ENCODE peak calls at places on chromosomes 11 and 22, in six cellular contexts. O is GM06990, D is OCI-LY7, J is mucosa of descending colon, P is upper lobe of left lung, V is progenitor cell of endocrine pancreas. I is an unnamed sample.

GRCh38 chr11:74929431-74930363 is 19.2 kb downstream of the XRRA1 start:
- DNase-seq in D (peak), J (no peak), O (no peak), P (peak), V (peak), I (no peak)

GRCh38 chr11:75066061-75066460 is 30.6 kb downstream of the OR2AT4 start:
- DNase-seq in D (no peak), O (no peak), P (no peak), V (no peak), J (no peak), I (no peak)

GRCh38 chr11:2207773-2208621 is 36.4 kb upstream of the TH start:
- DNase-seq in V (peak), D (no peak), P (peak), O (no peak), J (no peak), I (peak)

GRCh38 chr11:116515666-116516184 is 257.1 kb downstream of the BUD13 start:
- DNase-seq in O (no peak), J (no peak), P (no peak), V (no peak), D (no peak), I (peak)

GRCh38 chr11:110086892-110087309 is 6.3 kb upstream of the ZC3H12C start:
- DNase-seq in V (no peak), J (no peak), P (peak), O (no peak), D (no peak), I (no peak)

GRCh38 chr11:36033082-36033751 is 89.4 kb downstream of the LDLRAD3 start:
- DNase-seq in V (no peak), J (no peak), O (no peak), P (no peak), D (no peak), I (no peak)

GRCh38 chr11:123316003-123316402 is 114.1 kb upstream of the GRAMD1B start:
- DNase-seq in O (no peak), D (no peak), J (no peak), P (no peak), V (no peak), I (no peak)

GRCh38 chr11:95545116-95545875 is 244.3 kb downstream of the FAM76B start:
- DNase-seq in V (no peak), O (no peak), D (peak), P (no peak), J (no peak), I (no peak)

GRCh38 chr11:117064275-117064674 is 34.0 kb downstream of the SIK3 start:
- DNase-seq in J (no peak), V (no peak), O (no peak), P (no peak), D (no peak), I (no peak)

GRCh38 chr11:67286621-67287333 is 2.3 kb upstream of the ANKRD13D start:
- DNase-seq in J (peak), O (no peak), P (peak), D (peak), V (no peak), I (no peak)

GRCh38 chr22:48663297-48663696 is 1164.4 kb downstream of the BRD1 start:
- DNase-seq in D (peak), V (no peak), P (no peak), O (no peak), J (no peak), I (no peak)
- TF ChIP-seq CTCF in D (peak), V (peak), P (no peak), O (peak), J (no peak), I (peak)

GRCh38 chr11:17351171-17351509 is 460 bp upstream of the NCR3LG1 start:
- DNase-seq in J (no peak), O (no peak), P (no peak), D (no peak), V (no peak), I (no peak)
- TF ChIP-seq CTCF in J (no peak), O (no peak), P (no peak), D (peak), V (peak), I (peak)

DNA sequence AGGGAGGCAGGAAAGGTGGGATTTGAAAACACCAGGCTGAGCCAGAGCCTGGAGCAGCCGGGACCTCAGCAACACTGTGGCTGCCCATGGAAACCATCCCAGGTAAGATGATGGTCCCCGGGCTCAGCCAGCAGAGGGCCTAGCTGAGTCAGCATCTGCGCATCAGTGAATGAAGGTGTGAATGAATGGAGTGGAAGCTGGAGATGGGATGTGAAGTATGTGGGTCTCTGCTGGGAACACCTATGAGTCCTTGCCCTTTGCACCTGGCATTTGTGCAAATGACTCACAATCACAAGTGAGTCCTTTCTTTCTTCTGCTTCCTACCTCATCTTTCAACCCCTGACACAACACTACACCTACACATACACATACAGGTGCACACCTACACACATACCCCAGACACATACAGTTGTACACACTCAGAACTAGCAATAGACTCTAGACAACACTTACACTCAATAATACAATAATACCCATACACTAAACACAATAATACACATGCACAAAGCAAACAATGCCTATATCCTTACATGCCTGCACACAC is 62.8 kb upstream of the PRDM11 start:
- DNase-seq in O (no peak), D (peak), P (no peak), V (no peak), J (no peak), I (no peak)
- TF ChIP-seq CTCF in O (peak), D (peak), P (peak), V (peak), J (no peak), I (peak)

DNA sequence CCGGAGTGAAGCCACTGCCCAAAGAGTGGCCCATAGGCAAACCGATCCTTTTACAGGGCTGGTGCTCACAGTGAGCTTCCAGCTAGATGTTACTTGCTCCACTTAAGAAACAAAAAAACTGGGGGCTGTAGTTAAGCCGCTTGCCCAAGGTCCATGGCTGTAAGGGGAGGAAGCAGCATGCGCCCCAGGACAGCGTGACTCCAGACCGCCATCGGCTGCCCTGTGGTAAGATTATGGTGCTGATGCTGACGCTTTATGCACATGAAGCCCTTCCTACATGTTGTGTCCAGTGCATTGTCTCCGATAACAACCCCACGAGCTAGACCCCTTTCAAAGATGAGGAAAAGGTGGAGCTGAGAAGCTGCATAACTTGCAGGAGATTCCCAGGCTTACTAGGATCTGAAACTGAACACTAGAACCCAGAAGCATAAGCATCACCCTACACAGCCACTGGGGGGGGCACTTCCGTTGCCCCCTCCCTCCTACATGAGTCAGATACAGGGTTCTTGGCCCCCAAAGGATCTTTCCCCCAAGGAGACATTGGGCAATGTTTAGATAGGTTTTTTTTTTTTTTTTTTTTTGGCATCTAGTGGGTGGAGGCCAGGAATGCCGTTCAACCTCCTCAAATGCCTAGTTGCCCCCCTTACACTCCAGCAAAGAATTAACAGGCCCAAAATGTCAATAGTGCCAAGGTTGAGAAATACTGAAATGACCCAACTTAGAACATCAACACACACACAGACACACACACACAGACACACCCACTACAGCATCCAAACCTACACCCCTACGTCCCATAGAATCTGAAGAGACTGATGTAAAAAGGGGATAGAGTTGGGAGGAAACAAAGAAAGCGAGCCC is 53.9 kb downstream of the MN1 start:
- DNase-seq in V (no peak), O (no peak), P (no peak), D (no peak), J (no peak), I (no peak)
- TF ChIP-seq CTCF in V (peak), O (peak), P (no peak), D (peak), J (no peak), I (peak)

GRCh38 chr11:86456075-86456939 is 81.6 kb downstream of the CCDC81 start:
- DNase-seq in D (peak), P (peak), O (no peak), V (peak), J (peak), I (peak)

GRCh38 chr11:86449993-86450629 is 75.4 kb downstream of the CCDC81 start:
- DNase-seq in P (no peak), D (no peak), O (no peak), J (no peak), V (no peak), I (no peak)

GRCh38 chr11:86458294-86459001 is 83.8 kb downstream of the CCDC81 start:
- DNase-seq in P (no peak), V (no peak), J (no peak), O (no peak), D (no peak), I (no peak)

GRCh38 chr11:86459002-86459385 is 84.3 kb downstream of the CCDC81 start:
- DNase-seq in V (no peak), D (no peak), P (no peak), J (no peak), O (no peak), I (no peak)

GRCh38 chr11:86453290-86454030 is 78.8 kb downstream of the CCDC81 start:
- DNase-seq in J (no peak), P (no peak), V (no peak), D (no peak), O (no peak), I (no peak)
- TF ChIP-seq CTCF in J (no peak), P (no peak), V (no peak), D (peak), O (peak), I (no peak)

DNA sequence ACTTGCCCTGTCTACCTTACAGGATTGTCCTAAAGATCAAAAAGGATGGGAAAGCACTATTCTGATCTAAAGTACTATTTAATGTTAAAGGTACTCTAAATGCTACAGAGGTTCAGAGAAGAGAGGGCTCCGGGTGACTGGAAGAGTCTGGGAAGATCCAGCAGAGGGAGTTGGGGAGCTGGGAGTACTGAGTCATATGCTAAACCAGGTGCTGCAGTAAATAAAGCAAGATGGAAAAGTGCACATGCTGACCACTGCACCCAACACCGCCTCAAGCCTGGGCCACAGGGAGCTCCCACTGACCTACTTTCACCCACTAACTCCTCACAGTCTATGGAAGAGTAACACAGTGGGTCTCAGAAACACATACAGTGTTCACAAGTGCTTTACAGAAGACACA is 49.3 kb downstream of the WT1 start:
- DNase-seq in O (no peak), P (no peak), D (no peak), V (no peak), J (no peak), I (no peak)
- TF ChIP-seq CTCF in O (peak), P (no peak), D (peak), V (peak), J (no peak), I (peak)

GRCh38 chr11:63846897-63847296 is 8.0 kb downstream of the MARK2 start:
- DNase-seq in D (no peak), P (no peak), J (no peak), O (no peak), V (no peak), I (no peak)
- TF ChIP-seq CTCF in D (no peak), P (no peak), J (no peak), O (no peak), V (no peak), I (no peak)

DNA sequence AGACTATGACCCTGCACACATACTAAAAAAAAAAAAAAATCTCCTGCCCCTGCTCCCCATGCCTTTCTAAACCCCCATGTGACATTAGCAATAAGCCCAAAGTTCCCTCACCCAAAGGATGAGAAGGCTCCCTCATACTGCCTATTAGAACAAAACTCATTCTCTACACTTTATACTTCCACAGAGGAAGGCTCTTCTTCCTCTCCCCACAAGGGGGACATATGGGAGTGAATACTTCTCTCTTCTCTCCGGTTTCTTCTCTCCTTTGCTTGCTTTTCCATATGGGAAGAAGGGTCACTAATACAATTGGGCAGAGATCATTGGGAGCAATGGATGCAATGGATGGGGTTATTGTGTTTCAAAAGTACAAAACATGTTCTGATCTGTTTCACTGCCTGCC is 3.3 kb downstream of the OR52L1 start:
- DNase-seq in V (no peak), D (no peak), J (no peak), O (no peak), P (no peak), I (no peak)
- TF ChIP-seq CTCF in V (peak), D (no peak), J (no peak), O (peak), P (no peak), I (peak)